ENCODE peak calls at places on chromosomes 4 and X, in seven cellular contexts. I is astrocyte, N is A549, E is HCT116, X is bronchial epithelial cell, O is progenitor cell of endocrine pancreas, V is kidney epithelial cell. U is an unnamed sample.

GRCh38 chr4:123055943-123056342 is 133.5 kb upstream of the NUDT6 start:
- DNase-seq in N (no peak), X (peak), V (no peak), I (peak), O (no peak), E (no peak), U (no peak)

GRCh38 chrX:100931218-100931924 is 2.7 kb upstream of the XKRX start:
- DNase-seq in E (no peak), X (no peak), O (no peak), N (no peak), V (no peak), I (no peak), U (no peak)

GRCh38 chrX:24508375-24508774 is 43.3 kb downstream of the PDK3 start:
- DNase-seq in V (no peak), O (no peak), E (no peak), X (no peak), I (no peak), N (no peak), U (no peak)

GRCh38 chr4:166941629-166942028 is 292.7 kb downstream of the SPOCK3 start:
- DNase-seq in I (peak), E (peak), O (no peak), X (peak), V (no peak), N (no peak), U (no peak)

GRCh38 chrX:149563359-149563758 is 13.6 kb upstream of the HSFX3 start:
- DNase-seq in I (no peak), V (no peak), N (no peak), O (no peak), E (no peak), X (no peak), U (no peak)

GRCh38 chr4:1009647-1010521 is 1.5 kb upstream of the FGFRL1 start:
- DNase-seq in O (peak), I (no peak), E (no peak), N (no peak), X (no peak), V (no peak), U (peak)

GRCh38 chr4:159024266-159024665 is 78.6 kb upstream of the RAPGEF2 start:
- DNase-seq in N (no peak), V (no peak), O (no peak), X (no peak), E (no peak), I (no peak), U (no peak)

GRCh38 chr4:80008351-80008750 is 64.7 kb downstream of the ANTXR2 start:
- DNase-seq in N (no peak), V (no peak), O (no peak), X (no peak), E (no peak), I (no peak), U (no peak)

GRCh38 chrX:150899191-150899757 is 806 bp upstream of the CD99L2 start:
- DNase-seq in V (no peak), E (no peak), O (no peak), X (peak), I (peak), N (peak), U (peak)

DNA sequence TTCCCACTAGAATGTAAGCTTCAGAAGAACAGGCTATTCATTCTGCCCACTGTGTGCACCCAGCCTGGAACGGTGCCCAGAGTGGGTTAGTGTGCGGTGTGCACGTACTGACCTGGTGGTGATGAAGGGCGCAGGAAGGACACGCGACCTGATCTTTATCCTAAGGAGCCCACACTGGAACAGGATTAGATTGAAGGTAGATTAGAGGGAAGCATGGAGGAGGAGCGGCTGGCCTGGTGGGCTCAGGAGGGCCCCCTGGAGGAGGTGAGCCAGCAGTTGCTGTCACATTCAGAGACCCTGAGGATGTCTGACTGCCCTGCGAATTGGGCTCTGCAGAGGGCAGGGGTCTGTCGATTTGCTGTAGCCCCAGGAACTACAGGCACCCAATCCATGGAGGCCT is 73.1 kb downstream of the HTRA3 start:
- DNase-seq in I (no peak), X (no peak), V (no peak), N (no peak), E (no peak), O (no peak), U (no peak)
- TF ChIP-seq CTCF in I (no peak), X (no peak), V (peak), N (no peak), E (no peak), O (peak), U (no peak)

DNA sequence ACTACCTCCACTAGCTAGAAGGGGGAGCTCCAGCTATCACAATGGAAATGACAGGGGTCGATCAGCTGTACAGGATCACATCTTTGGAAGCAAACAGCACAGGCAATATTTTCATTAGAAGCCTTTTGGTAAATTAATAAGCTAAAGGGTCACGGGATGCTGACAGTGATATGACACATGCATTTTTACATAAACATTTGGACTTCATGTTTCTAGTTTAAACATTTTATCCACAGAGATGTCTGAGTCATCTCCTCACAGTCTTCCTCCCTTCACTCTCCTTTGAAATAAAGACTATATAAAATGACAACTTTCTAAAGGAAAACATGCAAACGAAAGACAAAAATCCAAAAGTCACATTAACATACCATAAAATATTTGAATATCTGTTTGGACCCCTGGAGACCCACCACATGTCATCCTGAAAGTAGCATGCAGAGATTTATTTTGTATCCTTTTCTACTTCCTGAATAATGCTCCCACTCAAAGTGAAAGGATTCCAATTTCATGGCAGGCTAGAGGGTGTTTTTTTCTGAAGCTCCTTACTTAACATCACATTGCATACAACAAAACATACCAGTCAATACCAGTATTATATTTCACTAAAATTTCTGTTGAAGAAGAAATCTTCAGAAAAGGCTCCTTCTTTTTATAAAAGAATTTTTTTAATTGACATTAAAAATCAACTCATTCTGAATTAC is 200.1 kb upstream of the PPARGC1A start:
- DNase-seq in V (no peak), O (no peak), N (no peak), X (peak), I (peak), E (no peak), U (no peak)
- TF ChIP-seq CTCF in V (no peak), O (no peak), N (no peak), X (no peak), I (no peak), E (no peak), U (no peak)

GRCh38 chr4:109872950-109873656 is 25.2 kb downstream of the LRIT3 start:
- DNase-seq in E (no peak), X (no peak), O (no peak), N (no peak), V (no peak), I (no peak), U (no peak)
- TF ChIP-seq CTCF in E (no peak), X (no peak), O (no peak), N (no peak), V (no peak), I (no peak), U (no peak)

GRCh38 chr4:129676934-129677333 is 581.0 kb downstream of the C4orf33 start:
- DNase-seq in E (no peak), V (no peak), O (no peak), X (no peak), N (no peak), I (no peak), U (no peak)

GRCh38 chr4:129675036-129675435 is 579.1 kb downstream of the C4orf33 start:
- DNase-seq in V (no peak), N (no peak), I (no peak), X (no peak), E (no peak), O (no peak), U (no peak)

GRCh38 chr4:129668092-129668491 is 572.1 kb downstream of the C4orf33 start:
- DNase-seq in X (no peak), N (no peak), E (no peak), V (no peak), O (no peak), I (no peak), U (no peak)

GRCh38 chr4:129672941-129673340 is 577.0 kb downstream of the C4orf33 start:
- DNase-seq in E (no peak), O (no peak), I (no peak), V (no peak), X (no peak), N (no peak), U (no peak)
- TF ChIP-seq CTCF in E (no peak), O (no peak), I (no peak), V (no peak), X (no peak), N (no peak), U (no peak)

DNA sequence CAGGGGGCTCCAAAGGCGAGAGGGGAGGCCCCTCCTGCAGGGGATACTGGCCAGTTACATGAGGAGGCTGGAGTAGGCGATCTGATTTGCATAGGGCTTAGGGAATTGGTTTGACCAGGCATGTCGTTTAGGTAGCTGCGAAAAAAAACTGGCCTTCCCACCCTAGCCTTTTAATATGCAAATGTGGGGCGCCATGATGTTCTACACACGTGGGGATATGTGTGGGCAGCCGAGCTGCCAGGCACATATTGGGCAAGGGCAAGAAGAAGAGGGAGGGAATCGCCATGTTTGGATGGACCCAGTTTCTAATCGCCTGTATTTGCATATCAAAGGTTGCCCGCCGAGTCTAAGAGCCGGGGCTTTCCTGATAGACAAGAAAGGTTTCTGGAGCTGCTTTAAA is 121.3 kb downstream of the PRKX start:
- DNase-seq in I (no peak), X (no peak), N (no peak), O (no peak), V (no peak), E (no peak), U (no peak)
- TF ChIP-seq CTCF in I (no peak), X (no peak), N (no peak), O (no peak), V (no peak), E (no peak), U (no peak)

GRCh38 chr4:85369703-85370380 is 105.1 kb upstream of the ARHGAP24 start:
- DNase-seq in O (no peak), V (no peak), X (no peak), E (no peak), I (no peak), N (no peak), U (no peak)

GRCh38 chr4:85368932-85369331 is 106.0 kb upstream of the ARHGAP24 start:
- DNase-seq in X (no peak), V (no peak), I (no peak), N (no peak), O (no peak), E (no peak), U (no peak)

GRCh38 chr4:85367815-85368214 is 107.1 kb upstream of the ARHGAP24 start:
- DNase-seq in X (no peak), E (no peak), V (no peak), N (no peak), O (no peak), I (no peak), U (no peak)

GRCh38 chr4:85370400-85371032 is 104.4 kb upstream of the ARHGAP24 start:
- DNase-seq in I (peak), V (peak), E (peak), X (peak), O (peak), N (no peak), U (peak)

GRCh38 chr4:85368240-85368639 is 106.7 kb upstream of the ARHGAP24 start:
- DNase-seq in X (no peak), V (no peak), I (no peak), O (no peak), E (no peak), N (no peak), U (no peak)
- TF ChIP-seq CTCF in X (no peak), V (no peak), I (no peak), O (no peak), E (no peak), N (no peak), U (no peak)

DNA sequence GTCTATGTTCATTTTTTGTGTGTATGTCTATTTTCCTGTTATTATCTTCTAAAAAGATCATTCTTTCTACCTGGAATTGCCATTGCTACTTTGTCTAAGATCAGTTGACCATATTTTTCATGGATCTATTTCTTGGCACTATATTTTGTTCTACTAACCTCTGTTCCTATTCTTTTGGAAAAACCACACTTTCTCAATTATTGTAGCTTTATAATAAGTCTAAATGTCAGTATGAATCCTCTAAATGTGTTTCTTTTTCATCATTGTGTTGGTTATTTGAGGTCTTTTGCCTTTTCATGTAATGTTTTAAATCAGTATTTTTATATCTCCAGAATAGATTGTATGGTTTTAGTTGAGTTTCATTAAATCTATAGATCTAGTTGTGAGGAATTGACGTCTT is 798.3 kb downstream of the FAT4 start:
- DNase-seq in E (no peak), I (no peak), O (no peak), X (no peak), V (no peak), N (no peak), U (no peak)
- TF ChIP-seq CTCF in E (no peak), I (no peak), O (no peak), X (no peak), V (no peak), N (no peak), U (no peak)